ENCODE peak calls at places on chromosomes 4 and X, in seven cellular contexts. Q is EL, X is esophagus muscularis mucosa, O is NCI-H1105, G is T-helper 1 cell, M is pulmonary artery endothelial cell, D is M059J. W is an unnamed sample.
A peak's percentile ranks its signal among the peaks of the same experiment; 100 is the strongest.

GRCh38 chr4:158496030-158496741 is 25.5 kb upstream of the RXFP1 start:
- DNase-seq in Q (peak; percentile 8), M (no peak), G (no peak), O (no peak), X (no peak), D (peak; percentile 26), W (no peak)

GRCh38 chr4:96776922-96777510 is 937.1 kb downstream of the PDHA2 start:
- DNase-seq in O (no peak), Q (no peak), X (no peak), M (no peak), G (no peak), D (no peak), W (no peak)

GRCh38 chr4:122783301-122784215 is 43.1 kb upstream of the FGF2 start:
- DNase-seq in G (no peak), M (peak; percentile 81), D (peak; percentile 96), O (no peak), X (no peak), Q (peak; percentile 99), W (peak; percentile 89)

GRCh38 chr4:177155454-177155853 is 154.2 kb upstream of the NEIL3 start:
- DNase-seq in G (no peak), M (no peak), D (no peak), O (no peak), X (no peak), Q (no peak), W (no peak)

GRCh38 chr4:8125526-8126056 is 33.0 kb downstream of the ABLIM2 start:
- DNase-seq in D (no peak), G (no peak), M (no peak), Q (no peak), O (no peak), X (no peak), W (no peak)

GRCh38 chr4:4781936-4782754 is 77.3 kb upstream of the MSX1 start:
- DNase-seq in D (no peak), X (no peak), M (no peak), G (no peak), Q (peak; percentile 72), O (no peak), W (no peak)

GRCh38 chrX:28108186-28108945 is 127.1 kb upstream of the DCAF8L1 start:
- DNase-seq in G (no peak), Q (no peak), M (peak; percentile 3), D (no peak), O (no peak), X (no peak), W (no peak)

GRCh38 chrX:19840899-19841648 is 46.3 kb downstream of the SH3KBP1 start:
- DNase-seq in M (no peak), O (no peak), D (peak; percentile 66), G (no peak), Q (no peak), X (no peak), W (no peak)